ENCODE peak calls at places on chromosomes 13 and 19, in four cellular contexts. H, W, B and K are unnamed samples.

GRCh38 chr19:5206751-5207075 is 133.9 kb downstream of the PTPRS start:
- DNase-seq in H (no peak), W (no peak), B (no peak), K (no peak)

GRCh38 chr19:6164906-6165531 is 29.6 kb downstream of the ACSBG2 start:
- DNase-seq in H (no peak), W (no peak), B (no peak), K (no peak)

GRCh38 chr13:87538366-87539052 is 132.7 kb upstream of the SLITRK5 start:
- DNase-seq in H (no peak), W (no peak), B (no peak), K (no peak)

GRCh38 chr13:20206065-20206725 is 13.5 kb upstream of the GJB2 start:
- DNase-seq in H (no peak), W (no peak), B (no peak), K (no peak)

GRCh38 chr13:104105418-104106355 is 1039.5 kb upstream of the SLC10A2 start:
- DNase-seq in H (peak), W (no peak), B (no peak), K (no peak)

GRCh38 chr13:76385606-76386005 is 500.6 kb downstream of the KCTD12 start:
- DNase-seq in H (no peak), W (no peak), B (no peak), K (no peak)

GRCh38 chr19:30884146-30884812 is 465.0 kb downstream of the TSHZ3 start:
- DNase-seq in H (no peak), W (no peak), B (no peak), K (no peak)

GRCh38 chr13:56561327-56561726 is 579.4 kb upstream of the PRR20A start:
- DNase-seq in H (no peak), W (no peak), B (no peak), K (no peak)

GRCh38 chr19:15187026-15188007 is 13.5 kb downstream of the NOTCH3 start:
- DNase-seq in H (no peak), W (no peak), B (no peak), K (no peak)

GRCh38 chr13:59047546-59047945 is 1116.2 kb downstream of the DIAPH3 start:
- DNase-seq in H (no peak), W (no peak), B (no peak), K (no peak)

GRCh38 chr19:32489971-32490370 is 84.4 kb downstream of the DPY19L3 start:
- DNase-seq in H (no peak), W (no peak), B (no peak), K (no peak)

GRCh38 chr13:33871207-33872004 is 53.5 kb downstream of the RFC3 start:
- DNase-seq in H (no peak), W (no peak), B (no peak), K (no peak)

GRCh38 chr13:87656311-87656710 is 14.9 kb upstream of the SLITRK5 start:
- DNase-seq in H (no peak), W (peak), B (no peak), K (no peak)

GRCh38 chr19:11806354-11807098 is 7.5 kb upstream of the ZNF440 start:
- DNase-seq in H (no peak), W (no peak), B (no peak), K (no peak)

GRCh38 chr19:7673995-7674667 is 2.8 kb upstream of the MCEMP1 start:
- DNase-seq in H (no peak), W (peak), B (peak), K (peak)

GRCh38 chr13:66714795-66715194 is 515.3 kb downstream of the PCDH9 start:
- DNase-seq in H (no peak), W (peak), B (no peak), K (no peak)

GRCh38 chr13:99926014-99926731 is 45.4 kb downstream of the ZIC5 start:
- DNase-seq in H (no peak), W (no peak), B (no peak), K (no peak)

GRCh38 chr19:1495799-1496713 is 5.1 kb downstream of the REEP6 start:
- DNase-seq in H (no peak), W (no peak), B (no peak), K (no peak)

GRCh38 chr19:10876459-10877240 is 5.3 kb downstream of the CARM1 start:
- DNase-seq in H (no peak), W (no peak), B (no peak), K (no peak)

GRCh38 chr13:98454389-98454881 is 122.5 kb downstream of the STK24 start:
- DNase-seq in H (peak), W (peak), B (peak), K (peak)

GRCh38 chr13:79228972-79229371 is 177.1 kb downstream of the RBM26 start:
- DNase-seq in H (no peak), W (no peak), B (no peak), K (no peak)

DNA sequence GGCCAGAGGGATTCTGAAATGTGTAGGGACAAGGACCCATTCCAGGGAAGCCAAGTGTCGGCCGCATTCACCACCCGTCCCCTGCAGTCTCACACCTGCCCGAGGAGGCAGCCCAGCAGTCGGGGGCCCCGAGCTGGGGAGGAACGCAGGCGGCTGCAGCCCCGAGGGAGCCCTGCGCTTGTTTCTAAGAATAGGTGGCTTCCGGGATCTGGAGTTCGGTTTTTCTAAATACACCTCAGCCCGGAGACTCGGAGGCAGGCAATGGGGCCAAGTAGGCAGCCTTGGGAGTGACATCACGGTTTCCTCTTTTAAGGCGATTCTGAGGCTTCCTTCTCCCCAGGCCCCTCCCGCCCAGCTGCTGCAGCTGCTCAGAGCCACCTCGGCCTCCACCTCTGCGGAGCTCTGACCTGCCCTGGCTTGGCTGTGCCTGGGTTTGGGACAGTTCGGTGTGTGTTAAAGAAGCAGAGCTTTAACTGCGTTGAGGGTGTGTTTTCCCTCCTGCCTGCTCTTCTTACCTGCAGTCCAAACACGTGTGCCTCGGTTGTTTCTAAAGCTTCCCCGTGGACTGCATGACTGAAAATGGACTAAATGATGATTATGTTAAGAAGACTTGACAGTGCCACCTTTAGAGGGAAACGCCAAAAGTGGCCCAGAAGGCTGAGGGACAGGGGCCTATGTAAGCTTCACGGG is 80.5 kb downstream of the COL4A2 start:
- DNase-seq in H (no peak), W (peak), B (no peak), K (no peak)
- H3K4me3 ChIP-seq in H (no peak), W (no peak), B (no peak), K (no peak)

GRCh38 chr19:53960886-53961285 is 1.9 kb upstream of the CACNG8 start:
- DNase-seq in H (no peak), W (no peak), B (no peak), K (no peak)

GRCh38 chr19:53959176-53959757 is 3.5 kb upstream of the CACNG8 start:
- DNase-seq in H (no peak), W (no peak), B (no peak), K (no peak)

GRCh38 chr19:53960187-53960586 is 2.5 kb upstream of the CACNG8 start:
- DNase-seq in H (no peak), W (no peak), B (no peak), K (no peak)

GRCh38 chr19:53958168-53958571 is 4.6 kb upstream of the CACNG8 start:
- DNase-seq in H (no peak), W (peak), B (no peak), K (no peak)

DNA sequence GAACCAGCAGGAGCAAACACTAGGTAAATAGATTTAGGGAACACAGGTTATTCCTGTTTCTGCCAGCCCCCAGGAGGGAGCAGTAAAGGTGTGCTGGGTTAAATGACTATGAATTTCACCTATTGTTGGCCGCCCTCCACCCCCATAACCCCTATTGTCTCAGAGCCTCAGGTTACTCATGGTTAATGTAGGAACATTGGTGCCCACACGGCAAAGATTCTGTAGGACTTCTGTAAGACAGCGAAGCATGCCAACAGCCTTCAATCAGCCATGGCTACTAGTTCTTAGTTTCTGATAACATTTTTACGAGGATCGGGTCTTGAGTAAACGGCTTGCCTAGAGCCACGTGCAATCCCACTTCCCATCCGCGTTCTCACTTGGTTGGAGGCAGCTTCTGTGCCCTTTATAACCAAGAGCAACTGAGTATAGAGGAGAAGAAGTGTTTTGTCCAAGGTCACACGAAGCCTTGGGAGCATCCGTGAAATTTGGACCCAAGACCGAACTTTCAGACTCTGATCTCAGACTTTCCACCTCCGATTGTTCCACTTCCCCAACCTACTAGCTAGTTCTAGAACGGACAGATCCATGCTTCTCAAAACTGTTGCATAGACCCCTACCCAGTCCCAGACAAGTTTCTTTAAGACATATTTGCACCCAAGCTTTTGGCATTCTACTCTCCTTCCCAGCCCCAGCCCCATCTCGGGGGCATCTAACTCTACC is 5.1 kb upstream of the CACNG8 start:
- DNase-seq in H (no peak), W (no peak), B (no peak), K (no peak)
- H3K4me3 ChIP-seq in H (no peak), W (no peak), B (no peak), K (no peak)

DNA sequence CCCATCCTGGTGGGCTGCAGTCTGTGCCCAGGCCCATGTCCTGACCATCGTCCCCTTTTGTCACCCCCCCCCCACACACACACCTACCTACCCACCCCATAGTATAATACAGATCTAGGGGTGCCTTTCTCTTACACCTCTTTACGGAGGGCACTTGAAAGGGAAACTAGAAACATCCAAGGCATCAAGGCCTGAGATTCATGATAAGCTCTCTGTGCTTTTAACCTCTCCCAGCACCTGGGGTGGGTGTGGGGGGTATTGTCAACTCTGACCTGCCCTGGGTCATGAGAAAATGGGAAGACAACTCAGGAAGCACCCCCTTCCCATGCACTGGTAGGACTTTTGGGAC is 1.6 kb downstream of the BICRA start:
- DNase-seq in H (no peak), W (no peak), B (no peak), K (no peak)
- H3K4me3 ChIP-seq in H (peak), W (peak), B (peak), K (peak)

DNA sequence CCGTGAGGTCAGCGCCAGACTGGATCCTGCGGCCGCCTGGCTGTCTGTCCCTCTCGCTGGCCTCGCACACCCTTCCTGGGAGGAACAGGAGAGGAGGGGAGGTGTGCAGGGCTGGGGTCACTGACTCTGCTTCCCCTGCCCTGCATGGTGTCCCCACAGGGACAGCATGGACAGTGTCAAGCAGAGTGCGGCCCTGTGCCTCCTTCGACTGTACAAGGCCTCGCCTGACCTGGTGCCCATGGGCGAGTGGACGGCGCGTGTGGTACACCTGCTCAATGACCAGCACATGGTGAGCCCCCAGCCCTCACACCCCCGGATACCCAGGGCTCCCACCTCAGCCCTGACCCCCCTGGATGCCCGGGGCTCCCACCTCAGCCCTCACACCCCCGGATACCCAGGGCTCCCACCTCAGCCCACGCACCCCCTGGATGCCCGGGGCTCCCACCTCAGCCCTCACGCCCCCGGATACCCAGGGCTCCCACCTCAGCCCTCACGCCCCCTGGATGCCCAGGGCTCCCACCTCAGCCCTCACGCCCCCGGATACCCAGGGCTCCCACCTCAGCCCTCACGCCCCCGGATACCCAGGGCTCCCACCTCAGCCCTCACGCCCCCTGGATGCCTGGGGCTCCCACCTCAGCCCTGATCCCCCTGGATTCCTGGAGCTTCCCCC is 21.2 kb downstream of the FUZ start:
- DNase-seq in H (no peak), W (no peak), B (no peak), K (no peak)
- H3K4me3 ChIP-seq in H (no peak), W (no peak), B (no peak), K (no peak)

DNA sequence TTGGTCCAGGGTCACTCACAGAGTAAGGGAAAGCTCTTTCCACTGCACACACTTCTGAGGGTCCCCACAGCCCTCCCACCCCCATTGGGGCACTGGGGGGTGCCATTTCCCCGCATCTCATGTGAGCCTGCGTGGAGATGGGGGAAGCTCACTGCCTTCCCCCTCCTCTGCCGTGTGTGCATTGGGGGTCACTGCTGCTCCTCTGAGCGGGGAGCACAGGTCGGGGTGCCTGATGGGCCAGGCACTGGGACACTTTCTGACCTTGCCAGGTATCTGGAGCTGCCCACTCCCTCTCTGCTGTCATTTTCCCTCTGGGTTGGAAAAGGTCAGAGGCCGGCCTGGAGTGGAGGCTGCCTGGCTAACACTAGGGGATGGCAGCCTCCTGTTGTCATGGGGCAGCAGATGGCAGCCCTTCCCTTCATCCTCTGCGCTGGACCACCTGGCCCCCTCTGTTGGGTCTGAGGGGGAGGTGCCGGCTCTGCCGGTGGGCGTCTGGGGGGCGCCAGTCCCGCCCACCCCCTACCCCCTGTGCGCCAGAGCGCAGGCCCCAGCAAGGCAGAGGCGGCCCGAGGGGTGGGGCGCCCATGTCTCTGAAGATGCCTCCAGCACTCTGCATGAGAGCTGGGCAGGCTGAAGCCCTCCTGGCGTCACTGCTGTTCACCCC is 9.1 kb downstream of the SSBP4 start:
- DNase-seq in H (no peak), W (no peak), B (no peak), K (no peak)
- H3K4me3 ChIP-seq in H (no peak), W (no peak), B (peak), K (no peak)

GRCh38 chr19:54095136-54095858 is 5.3 kb downstream of the OSCAR start:
- DNase-seq in H (no peak), W (no peak), B (no peak), K (no peak)
- H3K4me3 ChIP-seq in H (peak), W (peak), B (peak), K (no peak)

DNA sequence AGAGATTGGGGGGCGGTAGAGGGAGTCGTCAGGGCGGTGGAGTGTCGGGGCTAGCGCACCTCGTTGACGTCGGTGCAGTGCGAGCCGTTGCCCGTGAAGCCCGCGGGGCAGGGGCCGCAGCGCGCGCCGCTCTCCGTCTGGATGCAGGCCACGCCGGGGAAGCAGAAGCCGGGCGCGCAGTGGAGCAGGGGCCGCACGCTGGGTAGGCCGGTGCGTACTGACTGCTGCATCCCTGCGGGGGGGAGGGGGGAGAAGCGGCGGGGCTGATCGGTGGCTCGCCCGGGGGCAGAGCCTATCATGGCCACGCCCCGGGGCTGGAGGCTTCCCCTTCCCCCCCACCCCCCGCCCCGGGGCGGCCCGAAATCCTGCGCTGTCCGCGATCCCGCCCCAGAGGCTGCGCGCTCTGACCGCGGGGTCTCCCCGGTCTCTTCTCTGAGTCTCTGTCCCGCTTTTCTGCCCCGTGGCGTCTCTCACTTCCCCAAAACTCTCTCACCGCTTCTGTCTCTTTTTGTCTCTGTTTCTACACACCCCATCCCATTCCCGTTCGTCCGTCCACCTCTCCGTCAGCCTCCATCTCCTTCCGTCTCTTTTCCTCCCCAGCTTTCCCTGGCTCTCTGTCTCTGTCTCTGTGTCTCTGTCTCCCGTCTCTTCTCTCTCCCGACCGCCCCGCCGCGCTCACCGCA is 1.1 kb downstream of the COMP start:
- DNase-seq in H (no peak), W (peak), B (no peak), K (no peak)
- H3K4me3 ChIP-seq in H (peak), W (no peak), B (peak), K (peak)

DNA sequence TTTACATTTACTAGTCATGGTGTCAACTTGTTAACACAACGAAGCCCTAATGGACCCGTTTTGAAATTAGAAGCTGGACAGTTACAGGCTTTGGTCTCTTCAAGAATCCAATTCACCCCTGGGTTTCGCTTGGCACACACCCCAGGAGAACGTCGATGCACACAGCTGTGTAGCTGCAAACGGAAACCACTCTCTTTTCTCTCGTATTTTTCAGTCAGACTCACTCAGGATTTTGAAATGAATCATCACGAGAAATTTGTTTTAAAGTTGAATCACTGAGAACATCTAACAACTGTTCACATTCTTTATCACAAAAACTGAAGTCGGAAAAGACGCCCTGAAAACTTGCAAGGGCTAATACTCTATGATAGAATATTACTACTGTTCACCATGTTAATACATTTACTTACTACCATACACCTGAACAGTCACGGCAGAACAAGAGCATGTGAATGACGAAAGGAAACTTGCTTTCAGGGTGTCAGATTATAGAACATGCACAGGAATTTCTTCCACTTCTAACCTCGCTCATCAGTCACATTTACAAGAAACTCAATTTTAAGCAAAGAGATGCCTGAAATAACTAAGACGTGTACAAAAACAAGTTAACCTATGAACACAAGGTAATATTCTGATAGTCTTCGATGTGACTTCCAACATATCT is 4.7 kb downstream of the PNMA8A start:
- DNase-seq in H (peak), W (peak), B (no peak), K (no peak)
- H3K4me3 ChIP-seq in H (no peak), W (no peak), B (no peak), K (no peak)

GRCh38 chr13:73741742-73742141 is 392.5 kb downstream of the KLF12 start:
- DNase-seq in H (no peak), W (no peak), B (no peak), K (no peak)

GRCh38 chr13:73740681-73741080 is 393.5 kb downstream of the KLF12 start:
- DNase-seq in H (no peak), W (peak), B (no peak), K (no peak)

GRCh38 chr13:73737214-73737613 is 397.0 kb downstream of the KLF12 start:
- DNase-seq in H (no peak), W (no peak), B (no peak), K (no peak)

GRCh38 chr13:73738626-73739025 is 395.6 kb downstream of the KLF12 start:
- DNase-seq in H (no peak), W (no peak), B (no peak), K (no peak)

DNA sequence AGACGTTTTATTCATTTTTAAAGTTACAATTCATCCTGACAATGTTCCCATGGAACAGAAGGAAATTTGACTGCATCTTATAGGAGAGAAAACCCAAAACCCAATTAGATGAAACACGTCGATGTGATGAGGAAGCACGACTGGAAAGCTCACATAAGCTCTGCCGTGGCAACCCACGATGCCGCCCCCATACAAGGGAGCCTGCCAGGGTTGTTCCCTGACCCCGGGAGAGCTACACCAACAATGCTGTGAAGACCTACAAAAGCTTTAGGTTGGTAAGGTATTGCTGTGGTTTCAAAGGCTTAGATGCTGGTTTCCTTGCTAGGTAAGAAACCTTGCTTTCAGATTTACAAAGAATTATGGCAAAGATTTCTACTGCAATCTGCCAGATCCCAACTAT is 393.1 kb downstream of the KLF12 start:
- DNase-seq in H (no peak), W (peak), B (no peak), K (no peak)
- H3K4me3 ChIP-seq in H (no peak), W (no peak), B (no peak), K (no peak)